ENCODE peak calls at places on chromosomes 5 and 9, in six cellular contexts. V is AG10803, T is MM.1S, W is fibroblast of mammary gland, C is heart right ventricle, P is adrenal gland. R is an unnamed sample.

GRCh38 chr9:130745829-130746228 is 52.2 kb downstream of the EXOSC2 start:
- DNase-seq in P (no peak), V (no peak), C (no peak), W (no peak), T (no peak), R (no peak)

GRCh38 chr5:132098151-132098594 is 24.6 kb downstream of the CSF2 start:
- DNase-seq in V (peak), T (no peak), C (no peak), P (no peak), W (peak), R (no peak)

GRCh38 chr9:124011460-124012301 is at the start of gene LHX2:
- DNase-seq in T (peak), P (peak), C (peak), W (peak), V (peak), R (peak)

GRCh38 chr5:3352711-3353110 is 242.9 kb upstream of the IRX1 start:
- DNase-seq in C (no peak), P (no peak), T (no peak), V (no peak), W (no peak), R (no peak)

GRCh38 chr5:100772548-100772947 is 130.5 kb downstream of the ST8SIA4 start:
- DNase-seq in T (no peak), P (no peak), W (no peak), C (no peak), V (no peak), R (no peak)

GRCh38 chr9:136306691-136307208 is 2.9 kb upstream of the CCDC187 start:
- DNase-seq in C (no peak), V (no peak), T (no peak), P (no peak), W (no peak), R (no peak)

GRCh38 chr9:129612123-129612522 is 8.8 kb downstream of the C9orf50 start:
- DNase-seq in C (no peak), T (no peak), P (no peak), W (no peak), V (no peak), R (no peak)

GRCh38 chr9:134571326-134571871 is 70.2 kb upstream of the COL5A1 start:
- DNase-seq in W (no peak), C (peak), T (no peak), P (no peak), V (no peak), R (no peak)

DNA sequence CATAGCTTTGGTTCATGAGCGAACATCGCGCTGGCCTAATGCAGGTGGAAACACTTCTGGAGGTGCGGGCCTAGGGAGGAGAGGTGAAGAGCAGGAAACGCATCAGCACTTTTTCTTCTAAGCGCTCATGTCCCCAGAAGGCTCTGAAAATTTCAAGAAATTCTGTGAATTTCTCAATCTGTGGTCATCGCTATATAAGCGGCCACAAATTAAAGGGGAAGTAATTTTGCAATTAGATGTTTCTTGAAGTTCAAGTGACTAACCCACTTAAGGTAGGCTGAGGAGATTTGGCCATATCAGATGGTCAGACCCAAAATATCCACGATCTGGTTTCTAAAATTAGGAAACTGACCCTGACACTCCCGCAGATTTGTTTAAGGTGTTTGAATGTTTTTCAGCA is 16.7 kb upstream of the HMGCR start:
- DNase-seq in P (no peak), W (peak), V (no peak), T (no peak), C (no peak), R (no peak)
- H3K4me3 ChIP-seq in P (no peak), W (no peak), V (no peak), T (no peak), C (no peak), R (no peak)

GRCh38 chr5:54463696-54464095 is 8.2 kb downstream of the HSPB3 start:
- DNase-seq in C (no peak), T (no peak), V (no peak), P (no peak), W (peak), R (peak)

GRCh38 chr5:54470677-54471076 is 15.2 kb downstream of the HSPB3 start:
- DNase-seq in T (no peak), C (no peak), W (peak), P (no peak), V (peak), R (peak)

GRCh38 chr5:54471398-54471797 is 15.9 kb downstream of the HSPB3 start:
- DNase-seq in T (no peak), V (no peak), C (no peak), P (no peak), W (no peak), R (no peak)

GRCh38 chr5:54470191-54470590 is 14.7 kb downstream of the HSPB3 start:
- DNase-seq in W (peak), T (no peak), V (peak), P (no peak), C (no peak), R (peak)

DNA sequence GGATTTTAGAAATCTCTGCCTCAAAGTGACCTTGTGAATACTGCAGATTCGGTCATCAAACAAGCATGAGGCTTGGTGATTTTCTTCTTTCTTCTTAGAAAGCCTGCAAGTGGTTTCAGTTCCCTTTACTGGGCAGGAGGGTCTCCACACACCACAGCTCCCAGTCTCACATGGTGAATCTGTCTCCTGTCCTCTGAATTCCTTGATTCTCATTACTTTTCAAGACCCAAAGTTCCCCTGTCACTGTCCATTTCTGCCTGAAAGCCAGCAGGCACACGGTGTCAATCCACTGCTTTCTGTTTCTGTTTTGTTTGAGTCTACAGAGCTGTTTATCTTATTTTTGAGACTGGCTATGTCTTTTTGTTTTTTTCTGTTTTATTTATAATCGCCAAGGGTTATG is 14.2 kb downstream of the HSPB3 start:
- DNase-seq in C (no peak), W (peak), P (no peak), V (peak), T (peak), R (peak)
- TF ChIP-seq CTCF in C (no peak), W (no peak), P (no peak), V (no peak), T (no peak), R (no peak)

DNA sequence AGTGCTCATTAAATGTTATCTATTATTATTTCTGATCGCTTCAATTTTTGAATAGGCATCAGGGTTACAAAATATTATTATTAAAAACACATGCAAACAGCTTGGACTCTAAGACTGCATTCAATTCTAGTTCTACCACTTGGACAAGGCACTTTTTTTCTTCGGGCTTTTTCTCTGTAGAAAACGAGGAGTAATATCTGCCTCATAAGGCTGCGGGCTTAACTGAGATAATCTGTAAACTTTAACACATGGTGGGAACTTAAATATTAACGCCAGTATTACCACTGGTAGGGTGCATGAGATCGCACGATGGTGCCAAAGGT is 511 bp upstream of the SPDL1 start:
- DNase-seq in W (no peak), C (no peak), P (no peak), V (no peak), T (no peak), R (no peak)
- H3K4me3 ChIP-seq in W (peak), C (peak), P (peak), V (peak), T (peak), R (peak)

GRCh38 chr9:4333231-4333740 is 33.4 kb upstream of the GLIS3 start:
- DNase-seq in V (peak), P (peak), C (no peak), T (no peak), W (peak), R (no peak)

GRCh38 chr9:4328723-4329122 is 28.9 kb upstream of the GLIS3 start:
- DNase-seq in W (peak), C (no peak), P (no peak), V (no peak), T (no peak), R (no peak)

GRCh38 chr9:4324513-4324912 is 24.6 kb upstream of the GLIS3 start:
- DNase-seq in P (peak), W (peak), C (no peak), T (no peak), V (peak), R (peak)

GRCh38 chr9:4325113-4325512 is 25.2 kb upstream of the GLIS3 start:
- DNase-seq in V (no peak), T (no peak), W (no peak), C (no peak), P (no peak), R (no peak)

GRCh38 chr9:4327504-4328191 is 27.8 kb upstream of the GLIS3 start:
- DNase-seq in W (peak), C (no peak), P (no peak), T (no peak), V (peak), R (peak)
- TF ChIP-seq CTCF in W (peak), C (no peak), P (no peak), T (no peak), V (peak), R (peak)

GRCh38 chr5:178229861-178230260 is 2.7 kb downstream of the PHYKPL start:
- DNase-seq in T (no peak), C (no peak), V (no peak), W (no peak), P (no peak), R (no peak)
- H3K4me3 ChIP-seq in T (no peak), C (no peak), V (no peak), W (no peak), P (no peak), R (no peak)

DNA sequence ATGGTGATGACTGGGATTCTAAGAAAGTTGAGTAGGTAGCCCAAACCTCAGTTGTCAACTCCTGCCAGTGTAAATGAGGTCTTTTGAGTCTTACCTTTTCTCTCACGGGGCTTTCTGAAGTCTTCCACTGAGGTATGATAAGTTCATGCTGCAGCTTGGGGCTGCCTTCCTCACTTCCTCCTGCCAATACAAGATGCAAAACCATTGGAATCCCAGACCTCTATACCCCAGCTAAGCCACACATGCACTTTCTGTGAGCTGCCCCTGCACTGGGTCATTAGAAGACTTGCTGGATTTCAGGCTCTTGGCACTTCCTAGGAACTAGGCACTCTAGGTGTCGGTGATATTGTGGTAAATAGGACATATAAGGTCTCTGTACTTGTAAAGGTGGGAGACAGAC is 4.8 kb downstream of the ADAM19 start:
- DNase-seq in T (no peak), C (no peak), W (no peak), V (no peak), P (no peak), R (no peak)
- TF ChIP-seq CTCF in T (no peak), C (no peak), W (no peak), V (no peak), P (no peak), R (no peak)

GRCh38 chr9:69376651-69377050 is 51.6 kb downstream of the ENTREP1 start:
- DNase-seq in W (peak), C (no peak), P (peak), V (peak), T (no peak), R (peak)
- H3K4me3 ChIP-seq in W (no peak), C (no peak), P (no peak), V (no peak), T (no peak), R (no peak)

GRCh38 chr5:61089351-61089750 is 72.9 kb downstream of the SMIM15 start:
- DNase-seq in W (no peak), C (no peak), V (peak), P (no peak), T (no peak), R (peak)
- TF ChIP-seq CTCF in W (no peak), C (no peak), V (no peak), P (no peak), T (no peak), R (no peak)

R was measured in fibroblast of villous mesenchyme.